ENCODE peak calls at places on chromosomes 16 and 17, in seven cellular contexts. One of them, this sample, is unnamed.

GRCh38 chr16:30084816-30085159 is 6.9 kb downstream of the TBX6 start:
- DNase-seq in thoracic aorta: no peak
- DNase-seq in ascending aorta: no peak
- DNase-seq in upper lobe of right lung: no peak
- DNase-seq in A549: no peak
- DNase-seq in CD8-positive, alpha-beta T cell: no peak
- DNase-seq in DND-41: no peak
- DNase-seq in this sample: no peak

GRCh38 chr16:54174201-54174600 is 112.4 kb downstream of the IRX3 start:
- DNase-seq in thoracic aorta: no peak
- DNase-seq in ascending aorta: no peak
- DNase-seq in upper lobe of right lung: no peak
- DNase-seq in A549: no peak
- DNase-seq in CD8-positive, alpha-beta T cell: no peak
- DNase-seq in DND-41: no peak
- DNase-seq in this sample: no peak

GRCh38 chr16:87201052-87201451 is 116.1 kb downstream of the C16orf95 start:
- DNase-seq in thoracic aorta: peak; percentile 76
- DNase-seq in ascending aorta: peak; percentile 70
- DNase-seq in upper lobe of right lung: no peak
- DNase-seq in A549: peak; percentile 56
- DNase-seq in CD8-positive, alpha-beta T cell: no peak
- DNase-seq in DND-41: no peak
- DNase-seq in this sample: no peak

GRCh38 chr16:80974649-80975376 is 31.9 kb downstream of the CMC2 start:
- DNase-seq in thoracic aorta: no peak
- DNase-seq in ascending aorta: no peak
- DNase-seq in upper lobe of right lung: no peak
- DNase-seq in A549: peak; percentile 20
- DNase-seq in CD8-positive, alpha-beta T cell: no peak
- DNase-seq in DND-41: no peak
- DNase-seq in this sample: no peak

GRCh38 chr17:8986295-8986694 is 20.8 kb upstream of the PIK3R5 start:
- DNase-seq in thoracic aorta: no peak
- DNase-seq in ascending aorta: no peak
- DNase-seq in upper lobe of right lung: no peak
- DNase-seq in A549: no peak
- DNase-seq in CD8-positive, alpha-beta T cell: no peak
- DNase-seq in DND-41: no peak
- DNase-seq in this sample: no peak

GRCh38 chr16:86619263-86619935 is 41.0 kb downstream of the FOXL1 start:
- DNase-seq in thoracic aorta: no peak
- DNase-seq in ascending aorta: no peak
- DNase-seq in upper lobe of right lung: no peak
- DNase-seq in A549: peak; percentile 38
- DNase-seq in CD8-positive, alpha-beta T cell: no peak
- DNase-seq in DND-41: no peak
- DNase-seq in this sample: no peak

GRCh38 chr16:50839920-50840729 is 98.2 kb downstream of the CYLD start:
- DNase-seq in thoracic aorta: no peak
- DNase-seq in ascending aorta: no peak
- DNase-seq in upper lobe of right lung: no peak
- DNase-seq in A549: no peak
- DNase-seq in CD8-positive, alpha-beta T cell: no peak
- DNase-seq in DND-41: no peak
- DNase-seq in this sample: no peak

GRCh38 chr16:29697391-29697790 is 18.4 kb downstream of the QPRT start:
- DNase-seq in thoracic aorta: no peak
- DNase-seq in ascending aorta: no peak
- DNase-seq in upper lobe of right lung: no peak
- DNase-seq in A549: no peak
- DNase-seq in CD8-positive, alpha-beta T cell: no peak
- DNase-seq in DND-41: no peak
- DNase-seq in this sample: no peak

GRCh38 chr17:19448341-19449268 is 37.6 kb downstream of the RNF112 start:
- DNase-seq in thoracic aorta: peak; percentile 38
- DNase-seq in ascending aorta: no peak
- DNase-seq in upper lobe of right lung: no peak
- DNase-seq in A549: peak; percentile 76
- DNase-seq in CD8-positive, alpha-beta T cell: no peak
- DNase-seq in DND-41: no peak
- DNase-seq in this sample: no peak

GRCh38 chr17:10613775-10614513 is 43.2 kb downstream of the MYH3 start:
- DNase-seq in thoracic aorta: no peak
- DNase-seq in ascending aorta: no peak
- DNase-seq in upper lobe of right lung: no peak
- DNase-seq in A549: no peak
- DNase-seq in CD8-positive, alpha-beta T cell: no peak
- DNase-seq in DND-41: no peak
- DNase-seq in this sample: no peak

GRCh38 chr16:280005-280421 is 378 bp upstream of the ARHGDIG start:
- DNase-seq in thoracic aorta: no peak
- DNase-seq in ascending aorta: no peak
- DNase-seq in upper lobe of right lung: no peak
- DNase-seq in A549: no peak
- DNase-seq in CD8-positive, alpha-beta T cell: no peak
- DNase-seq in DND-41: no peak
- DNase-seq in this sample: no peak

GRCh38 chr16:3023415-3023668 is 400 bp downstream of the HCFC1R1 start:
- DNase-seq in thoracic aorta: peak; percentile 48
- DNase-seq in ascending aorta: no peak
- DNase-seq in upper lobe of right lung: no peak
- DNase-seq in A549: no peak
- DNase-seq in CD8-positive, alpha-beta T cell: no peak
- DNase-seq in DND-41: peak; percentile 32
- DNase-seq in this sample: no peak

GRCh38 chr16:853306-853705 is 52.8 kb upstream of the GNG13 start:
- DNase-seq in thoracic aorta: no peak
- DNase-seq in ascending aorta: no peak
- DNase-seq in upper lobe of right lung: no peak
- DNase-seq in A549: no peak
- DNase-seq in CD8-positive, alpha-beta T cell: no peak
- DNase-seq in DND-41: no peak
- DNase-seq in this sample: no peak

GRCh38 chr17:79534111-79534510 is 76.7 kb downstream of the RBFOX3 start:
- DNase-seq in thoracic aorta: no peak
- DNase-seq in ascending aorta: no peak
- DNase-seq in upper lobe of right lung: no peak
- DNase-seq in A549: no peak
- DNase-seq in CD8-positive, alpha-beta T cell: no peak
- DNase-seq in DND-41: no peak
- DNase-seq in this sample: no peak

GRCh38 chr16:47731252-47731651 is 270.1 kb downstream of the PHKB start:
- DNase-seq in thoracic aorta: no peak
- DNase-seq in ascending aorta: no peak
- DNase-seq in upper lobe of right lung: no peak
- DNase-seq in A549: no peak
- DNase-seq in CD8-positive, alpha-beta T cell: no peak
- DNase-seq in DND-41: no peak
- DNase-seq in this sample: no peak

GRCh38 chr16:89395150-89396142 is 94.9 kb downstream of the ANKRD11 start:
- DNase-seq in thoracic aorta: peak; percentile 83
- DNase-seq in ascending aorta: peak; percentile 34
- DNase-seq in upper lobe of right lung: peak; percentile 85
- DNase-seq in A549: peak; percentile 88
- DNase-seq in CD8-positive, alpha-beta T cell: no peak
- DNase-seq in DND-41: no peak
- DNase-seq in this sample: no peak

DNA sequence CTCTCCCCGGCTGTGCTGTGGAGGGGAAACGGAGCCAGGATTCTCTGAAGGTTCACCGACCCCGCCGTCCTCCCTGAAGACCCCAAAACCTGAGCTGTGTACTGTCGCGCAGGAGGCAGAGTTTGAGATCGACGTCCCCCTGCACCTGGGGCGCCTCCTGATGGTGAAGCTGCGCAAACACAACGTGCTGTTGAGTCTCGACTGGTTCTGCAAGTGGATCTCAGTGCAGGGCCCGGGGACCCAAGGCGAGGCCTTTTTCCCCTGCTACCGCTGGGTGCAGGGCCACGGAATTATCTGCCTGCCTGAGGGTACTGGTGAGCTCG is 62.6 kb upstream of the TEKT1 start:
- DNase-seq in thoracic aorta: no peak
- DNase-seq in ascending aorta: no peak
- DNase-seq in upper lobe of right lung: no peak
- DNase-seq in A549: no peak
- DNase-seq in CD8-positive, alpha-beta T cell: no peak
- DNase-seq in DND-41: peak; percentile 31
- DNase-seq in this sample: peak; percentile 47
- TF ChIP-seq CTCF in thoracic aorta: no peak
- TF ChIP-seq CTCF in ascending aorta: no peak
- TF ChIP-seq CTCF in upper lobe of right lung: peak; percentile 27
- TF ChIP-seq CTCF in A549: no peak
- TF ChIP-seq CTCF in CD8-positive, alpha-beta T cell: peak; percentile 17
- TF ChIP-seq CTCF in DND-41: peak; percentile 63
- TF ChIP-seq CTCF in this sample: peak; percentile 55

GRCh38 chr17:44831270-44831770 is 1.2 kb upstream of the GJC1 start:
- DNase-seq in thoracic aorta: no peak
- DNase-seq in ascending aorta: no peak
- DNase-seq in upper lobe of right lung: no peak
- DNase-seq in A549: no peak
- DNase-seq in CD8-positive, alpha-beta T cell: no peak
- DNase-seq in DND-41: no peak
- DNase-seq in this sample: no peak
- H3K4me3 ChIP-seq in thoracic aorta: no peak overlapping the region
- H3K4me3 ChIP-seq in ascending aorta: no peak overlapping the region
- H3K4me3 ChIP-seq in upper lobe of right lung: no peak overlapping the region
- H3K4me3 ChIP-seq in A549: no peak overlapping the region
- H3K4me3 ChIP-seq in CD8-positive, alpha-beta T cell: no peak overlapping the region
- H3K4me3 ChIP-seq in DND-41: no peak overlapping the region
- H3K4me3 ChIP-seq in this sample: no peak overlapping the region

DNA sequence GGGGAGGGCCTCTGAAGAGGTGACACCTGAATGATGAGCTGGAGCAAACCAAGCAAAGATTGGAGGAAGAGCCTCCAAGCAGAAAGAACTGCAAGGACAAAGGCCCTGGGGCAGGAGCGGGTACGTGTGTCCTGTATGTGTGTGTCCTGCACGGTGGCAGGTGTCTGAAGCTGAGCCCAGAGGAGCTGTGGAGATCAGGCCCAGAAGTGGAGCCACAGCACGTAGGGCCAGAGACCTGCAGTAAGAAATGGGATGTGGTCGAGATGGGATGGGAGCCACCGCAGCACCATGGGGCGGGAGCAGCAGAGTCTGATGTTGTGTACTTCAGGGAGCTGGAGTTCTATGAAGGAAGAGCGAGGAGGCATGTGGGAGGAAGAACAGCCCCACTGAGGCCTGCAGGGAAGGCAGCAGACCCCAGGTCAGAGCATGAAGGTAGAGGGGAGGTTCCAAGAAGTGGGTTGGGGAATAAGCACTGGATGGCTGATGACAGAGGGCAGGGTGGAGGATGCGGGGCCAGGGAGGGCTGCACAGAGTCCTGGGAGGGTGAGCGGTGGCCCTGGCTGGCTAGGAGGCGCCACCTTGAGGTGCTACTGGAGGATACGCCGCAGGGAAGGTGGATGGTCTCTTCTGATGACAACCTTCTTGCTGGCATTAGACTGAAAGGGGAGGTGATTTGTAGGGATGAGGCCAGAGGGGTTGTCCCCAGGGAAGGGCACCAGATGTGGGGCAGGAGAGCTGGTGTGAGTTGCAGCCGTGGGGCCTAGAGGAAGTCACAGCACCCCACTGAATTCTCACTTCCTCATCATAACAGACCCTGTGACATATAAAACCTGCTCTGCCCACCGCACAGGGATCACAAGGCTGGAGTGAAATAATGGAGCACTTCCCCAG is 10.6 kb upstream of the CETP start:
- DNase-seq in thoracic aorta: no peak
- DNase-seq in ascending aorta: no peak
- DNase-seq in upper lobe of right lung: peak; percentile 75
- DNase-seq in A549: peak; percentile 65
- DNase-seq in CD8-positive, alpha-beta T cell: no peak
- DNase-seq in DND-41: peak; percentile 61
- DNase-seq in this sample: peak; percentile 74
- TF ChIP-seq CTCF in thoracic aorta: peak; percentile 36
- TF ChIP-seq CTCF in ascending aorta: peak; percentile 24
- TF ChIP-seq CTCF in upper lobe of right lung: peak; percentile 62
- TF ChIP-seq CTCF in A549: peak; percentile 58
- TF ChIP-seq CTCF in CD8-positive, alpha-beta T cell: peak; percentile 61
- TF ChIP-seq CTCF in DND-41: peak; percentile 82
- TF ChIP-seq CTCF in this sample: peak; percentile 73

DNA sequence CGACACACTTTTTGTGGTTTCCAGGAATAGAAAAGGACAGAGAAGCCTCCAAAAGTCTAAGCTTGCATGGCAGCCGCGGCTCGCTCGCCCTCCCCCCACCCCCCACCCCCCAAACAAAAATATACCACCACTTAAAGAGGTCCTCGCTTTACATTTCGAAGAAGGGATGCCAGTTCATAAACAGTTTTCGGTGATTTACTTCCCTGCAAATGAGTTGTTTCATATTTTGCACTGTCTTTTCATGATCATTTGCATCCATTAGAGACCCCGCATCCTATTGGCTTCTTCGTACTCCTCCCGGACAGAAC is 234 bp downstream of the HOXB8 start:
- DNase-seq in thoracic aorta: no peak
- DNase-seq in ascending aorta: no peak
- DNase-seq in upper lobe of right lung: no peak
- DNase-seq in A549: peak; percentile 39
- DNase-seq in CD8-positive, alpha-beta T cell: no peak
- DNase-seq in DND-41: no peak
- DNase-seq in this sample: no peak
- H3K4me3 ChIP-seq in thoracic aorta: peak overlapping the region; percentile 81
- H3K4me3 ChIP-seq in ascending aorta: peak overlapping the region; percentile 69
- H3K4me3 ChIP-seq in upper lobe of right lung: no peak overlapping the region
- H3K4me3 ChIP-seq in A549: peak overlapping the region; percentile 74
- H3K4me3 ChIP-seq in CD8-positive, alpha-beta T cell: no peak overlapping the region
- H3K4me3 ChIP-seq in DND-41: no peak overlapping the region
- H3K4me3 ChIP-seq in this sample: no peak overlapping the region